ENCODE peak calls at places on chromosomes 7 and 10, in four cellular contexts. H, W, R and V are unnamed samples.

GRCh38 chr7:148380581-148381419 is 209.8 kb upstream of the C7orf33 start:
- DNase-seq in H (peak), W (no peak), R (no peak), V (no peak)

GRCh38 chr10:86759073-86759672 is 2.8 kb downstream of the BMPR1A start:
- DNase-seq in R (no peak), H (no peak), W (no peak), V (no peak)

GRCh38 chr7:135957627-135958026 is 19.5 kb downstream of the MTPN start:
- DNase-seq in H (no peak), W (no peak), R (no peak), V (no peak)

GRCh38 chr10:81026597-81026996 is 488.9 kb downstream of the SH2D4B start:
- DNase-seq in R (no peak), W (no peak), H (no peak), V (no peak)

GRCh38 chr10:43068136-43068395 is 8.8 kb upstream of the RET start:
- DNase-seq in H (no peak), R (no peak), W (no peak), V (no peak)

GRCh38 chr7:55074008-55074499 is 55.2 kb downstream of the EGFR start:
- DNase-seq in R (no peak), H (peak), W (peak), V (peak)

GRCh38 chr10:32911285-32912016 is 46.6 kb downstream of the ITGB1 start:
- DNase-seq in W (no peak), H (no peak), R (no peak), V (no peak)

GRCh38 chr7:137661634-137662033 is 185.1 kb downstream of the DGKI start:
- DNase-seq in W (no peak), H (peak), R (no peak), V (no peak)

GRCh38 chr7:154375956-154376355 is 323.8 kb downstream of the DPP6 start:
- DNase-seq in H (no peak), W (no peak), R (peak), V (no peak)

GRCh38 chr7:65477326-65477725 is 103.7 kb downstream of the ZNF92 start:
- DNase-seq in R (peak), W (peak), H (peak), V (peak)

GRCh38 chr10:131933016-131933694 is 32.3 kb downstream of the PPP2R2D start:
- DNase-seq in H (no peak), W (no peak), R (no peak), V (no peak)

GRCh38 chr10:69449841-69450240 is 1.4 kb upstream of the TSPAN15 start:
- DNase-seq in R (peak), W (peak), H (peak), V (peak)

GRCh38 chr7:40232242-40232929 is 97.6 kb downstream of the SUGCT start:
- DNase-seq in H (peak), W (no peak), R (peak), V (peak)

GRCh38 chr7:320297-320696 is 30.3 kb downstream of the FOXL3 start:
- DNase-seq in W (no peak), R (no peak), H (no peak), V (no peak)

GRCh38 chr10:104209575-104210198 is 22.5 kb downstream of the CFAP43 start:
- DNase-seq in R (peak), H (peak), W (no peak), V (peak)

GRCh38 chr7:105759670-105760548 is 116.5 kb downstream of the ATXN7L1 start:
- DNase-seq in H (peak), W (no peak), R (peak), V (peak)

DNA sequence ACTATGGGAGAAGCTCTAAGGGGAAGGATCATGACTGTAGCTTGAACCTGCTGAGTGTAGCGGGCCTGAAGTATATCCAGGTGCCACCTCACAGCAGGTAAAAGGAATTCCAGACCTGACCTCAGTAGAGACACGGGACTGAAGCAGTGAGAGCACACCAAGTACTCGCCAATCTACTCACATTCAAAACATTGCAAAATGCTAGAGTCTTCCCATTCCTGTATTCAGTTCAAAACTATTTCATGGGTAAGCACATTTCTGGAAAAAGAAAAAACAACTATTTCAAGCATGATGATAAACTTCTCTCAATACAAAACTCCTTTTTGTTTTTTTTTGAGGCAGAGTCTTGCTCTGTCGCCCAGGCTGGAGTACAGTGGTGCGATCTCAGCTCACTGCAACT is 121.9 kb upstream of the AUTS2 start:
- DNase-seq in W (no peak), R (no peak), H (no peak), V (no peak)
- H3K4me2 ChIP-seq in W (no peak), R (no peak), H (no peak), V (no peak)

DNA sequence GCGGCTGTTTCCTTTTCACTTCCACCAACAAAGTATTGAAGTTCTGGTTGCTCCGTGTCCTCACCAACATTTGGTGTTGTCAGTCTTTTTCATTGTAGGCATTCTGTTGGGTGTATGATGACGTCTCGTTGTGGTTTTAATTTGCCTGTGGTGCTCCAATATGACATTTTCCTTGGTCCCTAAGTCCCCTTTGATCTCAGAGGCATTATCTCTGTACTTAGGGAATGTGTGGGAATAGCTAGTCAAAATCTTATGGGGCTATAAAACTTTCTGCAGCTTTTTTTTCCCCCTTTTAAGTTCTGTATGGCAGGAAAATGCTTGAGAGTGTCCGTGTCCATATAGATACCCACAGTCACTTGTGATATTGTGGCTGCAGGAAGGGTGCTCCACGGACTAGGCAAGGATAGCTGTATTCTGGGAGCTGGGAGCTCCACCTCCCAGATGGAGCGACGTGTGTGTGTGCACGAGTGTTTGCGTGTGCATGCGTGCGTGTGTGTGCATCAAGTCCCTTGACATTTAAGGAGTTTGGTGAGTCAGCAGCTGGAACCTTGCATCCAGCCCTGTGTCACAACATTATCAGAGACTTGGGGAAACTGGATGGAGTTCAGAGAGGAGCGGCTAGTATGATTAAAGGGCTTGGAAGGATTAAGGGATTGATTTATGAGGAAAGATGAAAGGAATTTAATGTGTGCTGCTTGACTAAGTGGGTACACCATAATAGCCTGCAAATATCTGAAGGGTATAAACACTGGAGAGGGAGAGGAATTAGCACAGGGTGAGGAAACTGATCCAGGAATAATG is 66.8 kb downstream of the LRMDA start:
- DNase-seq in R (no peak), W (no peak), H (no peak), V (peak)
- TF ChIP-seq POLR2AphosphoS5 in R (no peak), W (no peak), H (no peak), V (peak)

GRCh38 chr7:155992107-155992506 is 179.8 kb upstream of the SHH start:
- DNase-seq in W (no peak), H (no peak), R (no peak), V (no peak)
- H3K4me2 ChIP-seq in W (no peak), H (no peak), R (no peak), V (no peak)

DNA sequence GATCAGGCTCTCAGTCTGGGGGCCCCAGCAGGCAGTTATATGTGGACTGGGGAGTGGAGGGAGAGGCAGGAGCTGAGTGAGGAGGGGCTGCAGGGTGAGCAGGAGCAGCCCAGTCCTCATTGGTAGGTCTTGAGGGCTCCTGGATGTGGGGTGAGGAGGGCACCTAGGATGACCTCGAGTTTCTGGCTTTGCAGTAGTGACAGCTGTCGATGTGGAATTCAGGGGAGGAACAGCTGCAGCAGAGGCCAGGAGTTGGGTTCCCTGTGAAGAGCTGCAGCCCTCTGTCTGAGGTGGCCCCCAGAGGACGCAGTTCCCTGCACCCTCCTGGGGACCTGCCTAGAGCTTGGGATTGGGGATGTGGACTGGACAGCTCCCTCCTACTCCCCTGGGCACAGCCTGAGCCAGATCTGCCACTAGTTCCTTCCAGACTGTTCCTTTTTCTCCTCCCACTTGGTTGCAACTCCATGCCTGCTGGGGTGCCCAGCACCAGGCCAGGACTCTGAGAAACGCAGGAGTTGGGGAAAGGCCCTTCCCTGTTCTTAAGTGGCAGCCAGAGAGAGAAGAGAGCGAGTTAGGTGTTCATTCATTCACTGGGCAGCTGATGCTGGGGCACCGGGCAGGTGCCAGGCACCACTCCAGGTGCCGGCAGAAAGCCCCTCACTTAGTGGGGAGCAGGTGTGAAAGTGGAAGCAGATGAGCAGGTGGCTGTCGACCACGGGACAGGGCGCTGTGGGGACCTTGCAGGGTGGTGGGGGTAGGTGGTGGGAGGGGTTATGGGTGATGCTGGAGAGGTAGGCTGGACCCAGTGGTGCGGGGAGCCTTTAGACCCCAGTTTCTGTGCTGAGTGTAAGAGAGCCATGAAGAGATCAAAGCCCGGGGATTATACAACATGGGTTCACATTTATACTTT is 57.9 kb downstream of the PRF1 start:
- DNase-seq in H (no peak), R (no peak), W (no peak), V (no peak)
- TF ChIP-seq POLR2AphosphoS5 in H (no peak), R (no peak), W (no peak), V (no peak)

GRCh38 chr7:74684921-74685320 is 27.4 kb downstream of the GTF2I start:
- DNase-seq in R (no peak), H (no peak), W (no peak), V (no peak)

GRCh38 chr7:74683799-74684198 is 26.3 kb downstream of the GTF2I start:
- DNase-seq in H (peak), W (no peak), R (no peak), V (no peak)

GRCh38 chr7:74684473-74684872 is 27.0 kb downstream of the GTF2I start:
- DNase-seq in W (no peak), R (no peak), H (no peak), V (no peak)

GRCh38 chr7:74682829-74683228 is 25.3 kb downstream of the GTF2I start:
- DNase-seq in H (no peak), R (no peak), W (no peak), V (no peak)
- H3K4me2 ChIP-seq in H (no peak), R (no peak), W (no peak), V (no peak)

DNA sequence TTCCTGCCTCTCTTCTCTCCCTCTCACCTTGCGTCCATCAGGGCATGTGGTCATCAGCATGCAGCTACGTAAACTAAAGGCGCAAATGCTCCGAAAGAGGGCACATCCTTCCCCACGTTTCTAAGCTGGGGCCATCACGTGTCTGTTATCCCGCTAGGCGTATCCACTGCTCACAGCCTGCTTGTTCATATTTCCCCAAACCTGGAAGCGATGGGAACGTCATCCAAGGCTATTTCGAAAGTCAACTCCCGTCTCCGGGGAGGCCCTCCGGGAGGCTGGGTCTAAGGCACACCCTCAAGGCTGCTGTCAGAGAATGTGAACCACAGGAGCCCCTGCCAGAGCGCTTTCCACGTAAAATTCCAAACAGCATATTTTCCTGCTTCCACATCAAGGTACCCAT is 199.2 kb downstream of the DIP2C start:
- DNase-seq in R (no peak), W (no peak), H (no peak), V (no peak)
- TF ChIP-seq POLR2AphosphoS5 in R (no peak), W (no peak), H (no peak), V (no peak)

GRCh38 chr7:155860840-155861479 is 48.7 kb upstream of the SHH start:
- DNase-seq in R (no peak), H (no peak), W (no peak), V (no peak)
- H3K4me2 ChIP-seq in R (no peak), H (no peak), W (no peak), V (no peak)

GRCh38 chr7:76193881-76194280 is 7.8 kb upstream of the SRRM3 start:
- DNase-seq in H (no peak), W (no peak), R (no peak), V (no peak)

GRCh38 chr7:76189276-76189675 is 12.4 kb upstream of the SRRM3 start:
- DNase-seq in R (no peak), H (no peak), W (no peak), V (no peak)

GRCh38 chr7:76193478-76193877 is 8.2 kb upstream of the SRRM3 start:
- DNase-seq in H (no peak), R (no peak), W (no peak), V (no peak)

GRCh38 chr7:76187246-76187645 is 14.4 kb upstream of the SRRM3 start:
- DNase-seq in H (no peak), R (no peak), W (no peak), V (no peak)

DNA sequence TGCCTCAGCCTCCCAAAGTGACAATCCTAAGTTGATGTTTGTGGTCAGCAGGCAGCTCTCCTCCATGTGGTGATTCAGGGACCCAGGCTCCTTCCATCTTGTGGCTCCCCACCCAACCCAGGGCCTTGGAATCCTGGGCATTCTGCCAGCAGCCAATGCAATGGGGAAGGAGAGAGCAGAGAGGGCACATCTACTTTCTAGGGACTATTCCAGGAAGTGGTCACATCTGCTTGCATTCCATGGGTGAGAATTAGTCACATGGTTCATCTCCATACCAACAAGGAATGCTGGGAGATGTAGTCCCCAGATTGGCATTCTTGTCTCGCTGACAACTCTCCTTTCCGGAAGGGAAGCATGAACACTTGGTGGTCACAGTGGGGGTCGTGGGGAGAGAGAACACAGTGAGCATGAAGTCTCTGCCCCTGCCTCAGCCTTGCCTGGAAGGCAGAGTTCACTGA is 9.9 kb upstream of the SRRM3 start:
- DNase-seq in R (peak), W (peak), H (peak), V (peak)
- TF ChIP-seq POLR2AphosphoS5 in R (no peak), W (peak), H (no peak), V (no peak)

DNA sequence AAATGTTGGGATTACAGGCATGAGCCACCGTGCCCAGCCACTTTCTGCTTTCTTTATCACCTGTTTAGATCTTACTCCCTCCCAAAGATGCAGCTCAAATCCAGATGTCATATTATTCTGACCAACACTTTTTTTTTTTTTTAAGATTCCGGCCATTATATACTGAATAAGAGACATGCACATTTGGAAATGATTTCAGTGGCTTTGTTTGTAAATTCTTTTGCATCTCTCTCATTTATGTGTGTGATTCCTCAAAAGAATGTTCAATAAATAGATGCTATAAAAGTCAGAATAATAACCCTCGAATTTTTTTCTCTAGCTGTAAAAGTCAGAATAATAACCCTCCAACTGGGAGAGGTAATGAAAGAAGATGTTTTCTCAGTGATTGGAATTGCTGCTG is 25.4 kb downstream of the HECW1 start:
- DNase-seq in H (no peak), R (no peak), W (no peak), V (no peak)
- H3K4me2 ChIP-seq in H (no peak), R (no peak), W (no peak), V (no peak)

GRCh38 chr10:62067560-62067959 is 166.1 kb downstream of the ARID5B start:
- DNase-seq in R (no peak), H (no peak), W (no peak), V (no peak)

GRCh38 chr10:62059424-62059913 is 158.0 kb downstream of the ARID5B start:
- DNase-seq in W (no peak), H (no peak), R (no peak), V (no peak)

GRCh38 chr10:62062028-62062427 is 160.5 kb downstream of the ARID5B start:
- DNase-seq in H (no peak), W (no peak), R (no peak), V (no peak)

GRCh38 chr10:62062752-62063512 is 161.4 kb downstream of the ARID5B start:
- DNase-seq in W (no peak), R (no peak), H (no peak), V (no peak)

DNA sequence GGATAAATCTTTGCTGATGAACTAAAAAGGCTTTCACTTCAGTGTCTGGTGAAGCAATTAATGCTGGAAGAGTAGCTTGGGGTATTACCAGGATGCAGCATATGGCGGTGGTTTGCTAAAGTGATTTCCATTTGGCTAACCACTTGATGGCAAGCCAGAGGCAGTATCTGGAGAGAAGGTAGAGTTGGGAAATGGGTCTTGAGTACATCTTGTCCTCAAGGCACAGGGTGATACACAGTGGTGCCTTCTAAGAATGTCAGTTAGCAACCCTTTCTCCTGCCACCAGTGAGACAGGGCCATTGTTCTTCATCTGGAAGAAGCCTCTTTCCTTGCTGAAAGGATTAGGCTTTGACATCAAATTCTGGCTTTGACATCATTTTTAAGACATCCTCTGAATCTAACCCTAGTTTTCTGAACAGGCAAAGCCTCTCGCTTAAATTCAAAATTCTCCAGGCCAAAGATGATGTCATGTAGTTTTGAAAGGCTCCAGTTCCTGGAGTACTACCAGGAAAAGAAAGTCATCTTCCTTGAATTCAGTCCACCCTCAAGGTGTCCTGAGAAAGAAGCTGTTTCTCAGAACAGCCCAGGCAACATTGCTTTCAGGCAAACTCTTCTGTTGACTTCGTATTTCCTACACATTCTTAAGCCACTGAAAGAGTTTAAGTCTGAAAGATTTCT is 162.4 kb downstream of the ARID5B start:
- DNase-seq in H (no peak), W (no peak), R (no peak), V (no peak)
- TF ChIP-seq POLR2AphosphoS5 in H (no peak), W (no peak), R (no peak), V (no peak)